ENCODE peak calls at places on chromosomes 16 and 17, in four cellular contexts. B, V, U and N are unnamed samples.

GRCh38 chr17:68328676-68329075 is 37.4 kb downstream of the ARSG start:
- DNase-seq in V (no peak), B (no peak), U (no peak), N (no peak)

GRCh38 chr17:56506349-56506748 is 87.2 kb upstream of the NOG start:
- DNase-seq in B (no peak), V (no peak), U (no peak), N (no peak)

GRCh38 chr17:83183951-83184506 is 104.6 kb downstream of the METRNL start:
- DNase-seq in B (no peak), U (no peak), V (no peak), N (no peak)

GRCh38 chr16:71658771-71659170 is 32.8 kb downstream of the MARVELD3 start:
- DNase-seq in U (no peak), V (no peak), B (no peak), N (no peak)

GRCh38 chr17:69834494-69834893 is 240.5 kb upstream of the KCNJ16 start:
- DNase-seq in V (no peak), B (no peak), U (no peak), N (no peak)

GRCh38 chr16:19850131-19850817 is 34.4 kb downstream of the GPRC5B start:
- DNase-seq in V (no peak), U (no peak), B (no peak), N (no peak)

GRCh38 chr17:60679287-60679686 is 1.6 kb downstream of the BCAS3 start:
- DNase-seq in B (no peak), V (no peak), U (no peak), N (no peak)

GRCh38 chr17:46935658-46936266 is 12.8 kb downstream of the GOSR2 start:
- DNase-seq in B (no peak), V (peak), U (no peak), N (no peak)

GRCh38 chr17:30372755-30373154 is 6.0 kb upstream of the CPD start:
- DNase-seq in V (peak), B (no peak), U (no peak), N (no peak)

GRCh38 chr16:13994239-13995106 is 74.5 kb downstream of the ERCC4 start:
- DNase-seq in B (no peak), U (no peak), V (no peak), N (no peak)

GRCh38 chr17:73430165-73430680 is 118.4 kb upstream of the CDC42EP4 start:
- DNase-seq in V (no peak), U (no peak), B (no peak), N (no peak)

GRCh38 chr17:76241205-76241539 is 879 bp upstream of the RNF157 start:
- DNase-seq in V (no peak), U (no peak), B (peak), N (no peak)

GRCh38 chr16:15516609-15517008 is 82.2 kb downstream of the BMERB1 start:
- DNase-seq in U (no peak), B (no peak), V (no peak), N (no peak)

GRCh38 chr16:15519767-15520166 is 85.4 kb downstream of the BMERB1 start:
- DNase-seq in U (no peak), B (no peak), V (no peak), N (no peak)

GRCh38 chr16:15515992-15516391 is 81.6 kb downstream of the BMERB1 start:
- DNase-seq in V (no peak), U (no peak), B (no peak), N (no peak)

GRCh38 chr16:15517743-15518142 is 83.4 kb downstream of the BMERB1 start:
- DNase-seq in U (no peak), V (no peak), B (no peak), N (no peak)

DNA sequence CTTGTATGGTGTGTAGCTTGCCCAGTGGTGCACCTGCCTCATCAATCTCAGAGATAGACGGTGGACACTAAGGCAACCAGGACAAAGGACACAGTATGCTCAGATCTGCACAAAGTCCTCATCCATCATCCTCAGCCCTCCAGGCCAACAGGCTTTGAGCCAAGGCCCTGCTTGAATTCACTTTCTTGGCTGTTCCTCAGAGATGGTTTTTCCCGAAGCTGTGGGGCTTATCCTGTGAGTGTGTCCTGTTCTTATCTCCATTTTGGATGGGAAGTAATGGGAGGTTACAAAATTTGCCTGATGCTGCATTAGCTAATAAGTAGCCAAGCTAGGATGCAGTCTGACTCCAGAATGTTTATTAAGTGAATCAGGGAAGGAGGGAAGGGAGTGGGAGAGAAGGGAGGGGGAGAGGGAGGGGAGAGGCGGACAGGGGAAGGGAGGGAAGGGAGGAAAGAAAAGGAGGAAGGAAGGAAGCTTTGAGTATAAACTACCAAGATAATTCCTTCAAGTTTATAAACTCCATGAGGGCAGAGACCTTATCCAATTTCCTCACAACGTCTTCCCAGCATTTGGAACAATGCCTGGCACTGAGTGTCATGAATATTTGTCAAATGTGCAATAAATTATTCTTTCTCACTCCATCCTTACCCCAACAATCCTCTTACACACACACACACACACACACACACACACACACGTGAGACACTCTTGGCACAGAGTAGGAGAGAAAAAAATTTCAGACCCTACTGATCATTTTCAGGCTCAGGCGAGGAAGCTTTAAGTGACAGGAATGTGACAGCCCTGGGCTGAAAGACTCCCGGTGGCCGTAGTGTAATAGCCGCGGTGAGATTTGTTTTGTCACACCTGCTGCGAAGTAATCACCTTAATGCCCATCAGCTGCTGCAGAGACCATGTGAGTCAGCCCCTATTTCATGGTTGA is 84.3 kb downstream of the BMERB1 start:
- DNase-seq in B (no peak), V (no peak), U (no peak), N (no peak)
- TF ChIP-seq FOXK2 in B (no peak), V (no peak), U (no peak), N (no peak)

GRCh38 chr17:72368191-72368590 is 247.4 kb downstream of the SOX9 start:
- DNase-seq in B (no peak), V (no peak), U (no peak), N (no peak)

GRCh38 chr17:72372185-72372584 is 251.4 kb downstream of the SOX9 start:
- DNase-seq in V (no peak), U (no peak), B (no peak), N (no peak)

GRCh38 chr17:72369366-72369765 is 248.5 kb downstream of the SOX9 start:
- DNase-seq in B (no peak), V (no peak), U (no peak), N (no peak)

GRCh38 chr17:72373910-72374741 is 253.3 kb downstream of the SOX9 start:
- DNase-seq in U (no peak), V (no peak), B (no peak), N (no peak)

DNA sequence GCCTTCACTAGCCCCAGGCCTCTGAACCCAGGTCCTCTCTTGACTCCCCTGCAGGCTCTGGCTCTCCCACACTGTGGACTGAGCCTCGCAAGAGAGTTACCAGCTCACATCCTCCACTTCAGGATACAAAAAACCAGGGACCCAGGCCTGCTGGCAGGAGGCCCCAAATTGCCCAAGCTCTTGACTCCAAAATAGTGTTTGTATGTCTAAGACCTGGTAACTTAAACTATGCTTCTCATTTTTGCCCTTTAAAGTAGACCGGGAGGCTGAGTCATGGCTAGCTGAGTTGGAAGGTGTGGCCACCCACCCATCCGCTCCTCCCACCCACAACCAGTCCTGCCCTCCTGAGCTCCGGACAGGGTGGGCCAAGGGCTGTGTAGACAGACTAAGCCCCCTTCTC is 250.0 kb downstream of the SOX9 start:
- DNase-seq in B (no peak), V (peak), U (no peak), N (no peak)
- TF ChIP-seq FOXK2 in B (no peak), V (no peak), U (no peak), N (no peak)

GRCh38 chr17:31533546-31534155 is 142.2 kb downstream of the RAB11FIP4 start:
- DNase-seq in V (peak), U (no peak), B (no peak), N (peak)
- TF ChIP-seq FOXK2 in V (no peak), U (no peak), B (no peak), N (no peak)

DNA sequence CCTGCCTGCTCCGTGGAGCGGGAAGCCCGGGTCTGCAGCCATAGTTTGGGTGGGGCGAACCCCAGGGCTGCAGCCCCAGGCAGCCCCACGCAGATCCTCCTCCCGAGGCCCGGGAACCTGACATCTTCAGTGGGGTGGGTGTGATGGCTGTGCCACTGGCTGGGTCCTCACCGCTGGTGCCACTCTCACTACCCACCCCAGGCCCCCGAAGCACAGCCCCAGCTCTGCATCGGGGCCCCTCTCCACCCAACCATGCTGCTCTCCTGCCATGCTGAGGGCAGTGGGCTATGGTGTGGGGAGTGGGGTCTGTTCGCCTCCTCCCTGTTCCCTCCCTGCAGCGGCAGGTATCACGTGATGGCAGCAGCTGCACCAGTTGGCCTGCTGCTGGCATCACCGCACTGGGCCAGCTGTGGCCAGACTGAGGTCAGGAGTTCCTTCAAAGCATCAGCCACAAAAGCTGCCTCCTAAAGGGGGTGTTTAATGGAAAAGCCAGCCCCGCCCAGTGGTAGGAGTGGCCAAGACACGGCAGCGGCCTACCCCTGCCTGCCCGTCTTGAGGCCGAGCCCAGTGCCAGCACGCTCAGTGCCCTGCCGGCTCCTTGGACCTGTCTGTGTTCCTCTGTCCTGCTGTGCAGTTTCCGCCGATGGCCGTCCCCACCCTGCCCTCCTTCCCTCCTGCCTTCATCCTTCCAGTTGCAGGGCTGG is 10.8 kb downstream of the KCTD5 start:
- DNase-seq in B (no peak), U (no peak), V (no peak), N (no peak)
- TF ChIP-seq FOXK2 in B (no peak), U (no peak), V (no peak), N (no peak)

DNA sequence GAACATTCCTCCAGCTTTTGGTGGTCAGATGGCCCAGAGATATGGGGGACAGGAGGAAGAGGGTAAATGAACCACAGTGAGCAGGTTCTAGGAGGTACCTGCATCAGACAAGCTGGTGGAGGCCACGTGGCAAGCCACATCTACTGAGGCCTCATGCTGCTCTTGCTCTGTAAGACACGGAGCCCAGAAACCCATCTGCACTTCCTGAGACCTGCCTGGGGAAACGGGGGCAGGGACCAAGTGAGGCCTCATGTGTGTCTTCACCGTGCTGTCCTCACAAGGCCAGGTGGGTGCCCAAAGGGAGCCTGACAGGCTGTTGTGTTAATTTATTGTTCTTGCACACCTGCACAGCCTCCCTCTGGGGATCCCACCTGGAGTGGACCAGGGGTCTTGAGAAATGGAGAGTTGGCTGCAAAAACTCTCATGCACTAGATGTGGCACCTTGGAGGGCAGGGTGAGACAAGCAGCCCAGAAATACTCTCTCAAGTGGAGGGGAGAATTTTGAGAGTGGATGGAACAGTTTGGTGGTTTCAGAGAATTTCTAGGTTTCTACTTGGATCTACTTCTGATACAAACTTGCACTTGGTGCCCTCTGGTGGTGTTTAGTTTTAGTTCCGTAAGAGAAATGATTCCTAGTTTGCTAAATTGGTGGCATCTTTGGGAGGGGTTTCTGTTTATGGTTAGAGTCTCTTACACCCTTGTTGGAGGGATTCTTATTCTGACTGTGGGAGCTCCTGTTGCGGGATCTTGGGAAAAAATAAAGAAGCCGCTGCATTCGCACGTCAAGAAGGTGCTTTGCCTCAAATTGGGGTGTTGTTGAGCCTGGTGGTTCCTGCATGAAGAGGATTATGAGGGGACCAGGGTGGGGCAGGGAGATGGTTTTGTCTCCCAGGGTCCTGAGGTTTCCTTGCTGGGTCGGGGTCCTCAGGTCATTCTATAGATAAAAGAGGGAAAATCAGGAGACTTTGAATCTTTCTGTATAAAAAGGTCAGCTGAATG is 47.5 kb downstream of the SLC6A2 start:
- DNase-seq in U (no peak), B (peak), V (peak), N (peak)
- TF ChIP-seq FOXK2 in U (no peak), B (no peak), V (no peak), N (no peak)